ENCODE peak calls at places on chromosome 2, in five cellular contexts. U, N, P, X and B are unnamed samples.

GRCh38 chr2:190812506-190813294 is 67.9 kb upstream of the GLS start:
- DNase-seq in U (no peak), N (peak), P (no peak), X (no peak), B (no peak)

GRCh38 chr2:173874899-173875247 is 90.3 kb downstream of the SP3 start:
- DNase-seq in U (peak), N (no peak), P (no peak), X (no peak), B (peak)

GRCh38 chr2:121798617-121799016 is 43.2 kb downstream of the TSN start:
- DNase-seq in U (no peak), N (no peak), P (no peak), X (no peak), B (no peak)

GRCh38 chr2:119744335-119744939 is 15.3 kb upstream of the PTPN4 start:
- DNase-seq in U (no peak), N (peak), P (no peak), X (no peak), B (no peak)

GRCh38 chr2:203822240-203822639 is 45.3 kb upstream of the CTLA4 start:
- DNase-seq in U (no peak), N (no peak), P (no peak), X (no peak), B (no peak)

GRCh38 chr2:47405757-47406156 is 2.8 kb downstream of the MSH2 start:
- DNase-seq in U (no peak), N (no peak), P (no peak), X (no peak), B (no peak)

GRCh38 chr2:30239308-30240161 is 8.2 kb downstream of the LBH start:
- DNase-seq in U (no peak), N (peak), P (peak), X (no peak), B (peak)

GRCh38 chr2:83081835-83082522 is 1377.1 kb downstream of the SUCLG1 start:
- DNase-seq in U (no peak), N (peak), P (peak), X (no peak), B (no peak)

GRCh38 chr2:180983468-180984388 is 3.3 kb downstream of the UBE2E3 start:
- DNase-seq in U (no peak), N (peak), P (peak), X (no peak), B (peak)
- TF ChIP-seq CTCF in U (peak), N (peak), P (peak), X (peak), B (peak)

DNA sequence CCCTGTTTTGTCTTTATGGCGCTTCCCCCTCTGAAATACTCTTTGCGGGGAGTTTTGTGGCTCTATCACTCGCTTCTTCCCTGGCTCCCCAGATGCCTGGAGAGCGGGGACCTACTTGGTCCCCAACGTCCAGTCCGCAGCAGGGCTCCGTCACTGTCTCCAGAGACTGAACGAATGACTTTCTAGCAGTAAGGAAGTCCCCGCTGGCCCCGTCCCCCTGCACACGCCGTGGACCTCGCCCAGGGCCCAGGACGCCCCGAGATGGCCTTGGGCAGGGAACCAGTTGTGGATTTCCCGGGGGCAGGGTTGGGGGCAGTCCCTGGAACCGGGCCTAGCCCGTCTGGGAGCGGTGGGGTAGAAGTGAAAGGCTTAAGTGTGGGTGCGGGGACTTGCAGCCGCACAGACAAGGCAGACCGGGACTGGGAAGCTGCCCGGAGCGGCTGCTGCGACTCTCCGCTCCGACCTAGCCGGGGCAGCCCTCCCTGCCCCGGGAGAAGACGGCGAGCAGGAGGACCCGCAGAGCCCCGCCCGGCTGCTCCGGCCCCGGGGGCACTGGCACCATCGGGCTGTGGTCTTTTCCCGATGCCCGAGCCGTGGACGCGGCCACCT is 821 bp upstream of the EPHA4 start:
- DNase-seq in U (no peak), N (no peak), P (no peak), X (no peak), B (no peak)
- TF ChIP-seq GABPA in U (no peak), N (no peak), P (no peak), X (peak), B (no peak)

DNA sequence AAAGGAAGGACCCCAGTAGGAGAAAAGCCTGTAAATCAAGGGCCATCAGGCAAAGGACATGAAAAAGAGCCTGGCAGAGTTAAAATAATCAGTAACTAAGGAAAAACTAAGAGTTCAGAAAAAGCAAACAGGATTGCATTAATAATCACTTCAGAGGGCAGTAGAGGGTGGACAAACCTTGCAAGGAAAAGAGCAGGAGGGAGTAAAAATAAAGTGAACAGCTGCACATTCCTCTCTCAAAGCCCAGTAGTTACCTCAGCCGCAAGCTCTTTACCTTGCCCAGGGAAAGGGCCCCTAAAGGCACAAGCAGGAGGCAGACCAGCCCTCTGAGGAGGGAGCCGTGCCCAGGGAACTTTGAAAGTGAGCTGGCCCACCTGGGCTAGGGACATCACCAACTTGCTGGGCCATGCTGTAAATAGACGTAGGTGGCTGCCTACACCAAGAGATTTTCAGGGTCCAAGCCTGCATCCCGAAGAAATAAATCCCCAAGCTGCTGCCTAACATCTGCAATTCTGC is 196.9 kb downstream of the C1D start:
- DNase-seq in U (no peak), N (no peak), P (no peak), X (no peak), B (no peak)
- TF ChIP-seq CTCF in U (no peak), N (no peak), P (no peak), X (no peak), B (no peak)

GRCh38 chr2:9699139-9699823 is 68.5 kb upstream of the YWHAQ start:
- DNase-seq in U (no peak), N (no peak), P (peak), X (no peak), B (no peak)
- TF ChIP-seq GABPA in U (no peak), N (no peak), P (no peak), X (no peak), B (no peak)

DNA sequence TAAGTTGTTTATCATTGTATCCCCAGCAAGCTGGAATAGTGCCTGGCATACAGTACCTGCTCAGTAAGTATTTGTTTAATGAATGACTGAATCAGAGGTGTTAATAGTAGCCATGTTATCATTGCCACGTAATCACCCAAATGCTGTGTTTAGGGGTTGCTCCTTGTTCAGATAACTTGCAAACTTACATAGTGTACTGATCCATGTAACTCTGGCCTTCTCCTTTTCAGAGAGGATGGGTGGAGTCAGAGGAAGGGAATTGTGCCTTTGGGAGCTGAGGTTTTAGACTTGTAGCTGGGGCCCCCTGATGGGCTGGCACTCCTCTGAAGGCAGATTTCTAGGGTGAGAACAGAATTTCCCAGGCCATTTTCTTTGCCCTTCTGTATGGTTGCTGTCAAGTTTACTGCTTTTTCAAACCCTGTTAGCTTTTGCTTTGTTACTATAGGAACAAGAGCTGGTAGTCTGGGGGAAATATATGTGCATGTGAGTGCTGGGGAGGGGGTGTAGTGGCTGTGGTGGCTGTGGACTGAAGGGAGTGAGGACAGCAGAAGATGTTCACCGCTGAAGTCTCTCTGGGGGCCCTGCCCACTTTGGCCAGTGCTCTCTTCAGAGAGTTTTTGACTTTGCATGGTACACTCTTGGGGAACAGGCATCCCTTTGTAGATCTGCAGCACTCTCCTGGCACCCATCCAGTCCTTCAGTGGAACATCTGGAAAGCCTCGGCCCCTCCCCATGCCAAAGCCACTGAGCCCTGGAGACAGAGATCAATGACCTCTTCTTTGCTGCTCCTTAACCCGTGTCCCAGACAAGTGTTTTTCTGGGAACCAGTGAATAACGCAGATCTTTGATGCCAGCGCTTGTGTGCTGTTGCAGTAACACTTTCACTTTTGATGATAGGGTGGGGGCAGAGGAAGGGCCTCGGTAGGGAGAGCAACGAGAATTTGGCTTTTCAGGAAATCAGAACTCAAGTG is 208.9 kb downstream of the PRKCE start:
- DNase-seq in U (no peak), N (peak), P (no peak), X (no peak), B (no peak)
- TF ChIP-seq CTCF in U (no peak), N (no peak), P (no peak), X (no peak), B (no peak)

GRCh38 chr2:95052301-95052700 is 26.8 kb downstream of the MAL start:
- DNase-seq in U (no peak), N (no peak), P (no peak), X (no peak), B (no peak)

GRCh38 chr2:95049961-95050360 is 24.5 kb downstream of the MAL start:
- DNase-seq in U (no peak), N (no peak), P (no peak), X (no peak), B (no peak)

GRCh38 chr2:95052804-95053535 is 27.5 kb downstream of the MAL start:
- DNase-seq in U (no peak), N (no peak), P (no peak), X (no peak), B (no peak)

GRCh38 chr2:95050385-95051300 is 25.1 kb downstream of the MAL start:
- DNase-seq in U (no peak), N (no peak), P (no peak), X (no peak), B (no peak)

GRCh38 chr2:95051636-95052035 is 26.1 kb downstream of the MAL start:
- DNase-seq in U (no peak), N (no peak), P (no peak), X (no peak), B (no peak)
- TF ChIP-seq GABPA in U (no peak), N (no peak), P (no peak), X (no peak), B (no peak)

GRCh38 chr2:85873679-85874078 is 15.1 kb downstream of the ST3GAL5 start:
- DNase-seq in U (no peak), N (no peak), P (peak), X (no peak), B (no peak)
- TF ChIP-seq CTCF in U (no peak), N (peak), P (peak), X (peak), B (no peak)

GRCh38 chr2:100482741-100483140 is 12.5 kb downstream of the NMS start:
- DNase-seq in U (no peak), N (no peak), P (peak), X (no peak), B (no peak)

GRCh38 chr2:100483892-100484291 is 13.6 kb downstream of the NMS start:
- DNase-seq in U (no peak), N (no peak), P (no peak), X (no peak), B (no peak)

DNA sequence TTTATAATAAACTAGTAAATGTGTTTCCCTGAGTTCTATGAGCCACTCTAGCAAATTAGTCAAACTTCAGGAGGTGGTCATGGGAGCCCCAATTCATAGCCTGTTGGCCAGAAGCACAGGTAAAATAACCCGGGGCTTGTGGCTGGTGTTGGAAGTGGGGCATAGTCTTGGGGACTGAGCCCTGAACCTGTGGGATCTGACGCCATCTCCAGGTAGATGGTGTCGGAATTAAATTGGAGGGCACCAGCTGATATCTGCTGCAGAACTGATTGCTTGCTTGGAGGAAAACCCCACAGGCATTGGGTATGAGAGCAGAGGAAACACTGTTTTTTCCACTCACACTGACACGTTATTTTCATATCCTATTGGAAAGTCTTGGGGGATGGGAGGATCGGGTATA is 14.1 kb downstream of the NMS start:
- DNase-seq in U (no peak), N (no peak), P (no peak), X (no peak), B (no peak)
- TF ChIP-seq GABPA in U (no peak), N (no peak), P (no peak), X (no peak), B (no peak)

GRCh38 chr2:238684362-238685326 is 163.2 kb upstream of the TWIST2 start:
- DNase-seq in U (no peak), N (peak), P (no peak), X (no peak), B (no peak)
- TF ChIP-seq CTCF in U (no peak), N (no peak), P (no peak), X (no peak), B (no peak)